ENCODE peak calls at places on chromosomes 12 and 14, in eight cellular contexts. E is substantia nigra; J is T follicular helper cell; Y is T-helper 2 cell; U is posterior vena cava; V is upper lobe of right lung; R is effector CD8-positive, alpha-beta T cell; I is ascending aorta. X is an unnamed sample.

GRCh38 chr14:57060276-57060956 is 208.3 kb downstream of the EXOC5 start:
- DNase-seq in Y (no peak), V (no peak), R (no peak), J (no peak), E (no peak), I (no peak), U (no peak), X (no peak)

GRCh38 chr12:1560704-1561103 is 33.7 kb downstream of the FBXL14 start:
- DNase-seq in Y (no peak), V (no peak), J (no peak), I (no peak), E (no peak), U (no peak), R (no peak), X (no peak)

GRCh38 chr12:51749986-51750317 is 98.6 kb downstream of the FIGNL2 start:
- DNase-seq in V (no peak), J (no peak), I (no peak), U (no peak), Y (no peak), R (no peak), E (no peak), X (no peak)

GRCh38 chr12:7431993-7432685 is 11.8 kb downstream of the CD163L1 start:
- DNase-seq in Y (no peak), J (no peak), V (no peak), R (no peak), E (no peak), U (no peak), I (no peak), X (no peak)

GRCh38 chr12:42568952-42569916 is 20.3 kb downstream of the PRICKLE1 start:
- DNase-seq in U (no peak), R (no peak), I (no peak), V (no peak), E (no peak), Y (no peak), J (no peak), X (no peak)

GRCh38 chr12:128794661-128795529 is 28.9 kb downstream of the SLC15A4 start:
- DNase-seq in Y (peak), E (no peak), I (no peak), R (no peak), U (no peak), J (no peak), V (no peak), X (no peak)

GRCh38 chr14:93787465-93788306 is 599 bp downstream of the PRIMA1 start:
- DNase-seq in U (no peak), Y (no peak), R (no peak), I (no peak), V (no peak), J (no peak), E (no peak), X (no peak)

GRCh38 chr12:81416571-81416970 is 338.7 kb downstream of the ACSS3 start:
- DNase-seq in R (no peak), I (no peak), Y (no peak), J (no peak), U (no peak), V (no peak), E (no peak), X (no peak)

GRCh38 chr12:111067498-111067897 is 147.1 kb upstream of the MYL2 start:
- DNase-seq in V (peak), E (no peak), U (peak), J (no peak), I (no peak), Y (no peak), R (no peak), X (no peak)

GRCh38 chr12:112130461-112130998 is 5.2 kb downstream of the TRAFD1 start:
- DNase-seq in U (no peak), R (no peak), I (no peak), Y (peak), E (no peak), J (no peak), V (no peak), X (no peak)

GRCh38 chr14:103021817-103022668 is 35.3 kb downstream of the CDC42BPB start:
- DNase-seq in E (no peak), U (peak), Y (no peak), R (no peak), J (no peak), I (no peak), V (no peak), X (no peak)

GRCh38 chr12:122244565-122245371 is 18.9 kb upstream of the DIABLO start:
- DNase-seq in J (no peak), I (no peak), V (no peak), E (no peak), R (no peak), Y (peak), U (no peak), X (no peak)

GRCh38 chr14:99224948-99225347 is 47.0 kb downstream of the BCL11B start:
- DNase-seq in E (no peak), Y (no peak), J (no peak), I (no peak), R (no peak), U (no peak), V (no peak), X (no peak)

GRCh38 chr12:111446044-111446581 is 40.4 kb downstream of the SH2B3 start:
- DNase-seq in E (no peak), U (no peak), Y (no peak), V (no peak), J (no peak), R (no peak), I (no peak), X (no peak)

GRCh38 chr12:54853933-54854538 is at the start of gene MUCL1:
- DNase-seq in Y (peak), I (no peak), J (peak), V (no peak), E (no peak), R (peak), U (no peak), X (no peak)

GRCh38 chr12:38120438-38120837 is 196.1 kb upstream of the ALG10B start:
- DNase-seq in E (no peak), J (no peak), Y (no peak), I (no peak), R (no peak), U (no peak), V (no peak), X (no peak)

GRCh38 chr14:45526715-45527549 is 273.9 kb upstream of the MIS18BP1 start:
- DNase-seq in U (peak), I (no peak), Y (no peak), E (no peak), R (no peak), V (peak), J (no peak), X (no peak)

GRCh38 chr12:114003286-114003685 is 37.2 kb upstream of the RBM19 start:
- DNase-seq in E (no peak), U (no peak), R (no peak), I (no peak), Y (no peak), V (no peak), J (no peak), X (no peak)

GRCh38 chr12:105933671-105934665 is 204.8 kb downstream of the NUAK1 start:
- DNase-seq in I (no peak), R (no peak), Y (no peak), E (no peak), U (no peak), V (no peak), J (no peak), X (no peak)

GRCh38 chr12:96457191-96457930 is 32.0 kb upstream of the CFAP54 start:
- DNase-seq in E (no peak), J (no peak), V (no peak), Y (no peak), U (no peak), R (no peak), I (no peak), X (no peak)

GRCh38 chr12:125272252-125272980 is 207.2 kb downstream of the AACS start:
- DNase-seq in I (no peak), E (no peak), U (peak), J (no peak), V (no peak), Y (no peak), R (no peak), X (no peak)

GRCh38 chr14:52078721-52079120 is 9.9 kb upstream of the NID2 start:
- DNase-seq in E (no peak), R (no peak), V (no peak), I (no peak), U (no peak), Y (no peak), J (no peak), X (no peak)

X was measured in GOT3.